ENCODE peak calls at places on chromosomes 7 and 10, in five cellular contexts. One of them, this sample, is unnamed.
A peak's percentile ranks its signal among the peaks of the same experiment; 100 is the strongest.

GRCh38 chr7:127840552-127840951 is 188.6 kb downstream of the SND1 start:
- DNase-seq in WERI-Rb-1: no peak
- DNase-seq in right atrium auricular region: no peak
- DNase-seq in right lobe of liver: no peak
- DNase-seq in left ventricle myocardium inferior: no peak
- DNase-seq in this sample: no peak

GRCh38 chr7:26340476-26341018 is 48.9 kb downstream of the SNX10 start:
- DNase-seq in WERI-Rb-1: no peak
- DNase-seq in right atrium auricular region: no peak
- DNase-seq in right lobe of liver: no peak
- DNase-seq in left ventricle myocardium inferior: no peak
- DNase-seq in this sample: no peak

GRCh38 chr7:151993977-151994676 is 31.3 kb upstream of the GALNT11 start:
- DNase-seq in WERI-Rb-1: no peak
- DNase-seq in right atrium auricular region: no peak
- DNase-seq in right lobe of liver: no peak
- DNase-seq in left ventricle myocardium inferior: no peak
- DNase-seq in this sample: no peak

GRCh38 chr10:59967079-59967478 is 60.7 kb upstream of the CCDC6 start:
- DNase-seq in WERI-Rb-1: no peak
- DNase-seq in right atrium auricular region: no peak
- DNase-seq in right lobe of liver: no peak
- DNase-seq in left ventricle myocardium inferior: no peak
- DNase-seq in this sample: no peak

GRCh38 chr7:96638669-96639068 is 71.0 kb downstream of the SEM1 start:
- DNase-seq in WERI-Rb-1: no peak
- DNase-seq in right atrium auricular region: no peak
- DNase-seq in right lobe of liver: no peak
- DNase-seq in left ventricle myocardium inferior: no peak
- DNase-seq in this sample: no peak

GRCh38 chr7:98805956-98806838 is 63.6 kb downstream of the TMEM130 start:
- DNase-seq in WERI-Rb-1: no peak
- DNase-seq in right atrium auricular region: no peak
- DNase-seq in right lobe of liver: no peak
- DNase-seq in left ventricle myocardium inferior: no peak
- DNase-seq in this sample: no peak

GRCh38 chr10:1573334-1573969 is 163.9 kb downstream of the ADARB2 start:
- DNase-seq in WERI-Rb-1: no peak
- DNase-seq in right atrium auricular region: no peak
- DNase-seq in right lobe of liver: no peak
- DNase-seq in left ventricle myocardium inferior: no peak
- DNase-seq in this sample: no peak

GRCh38 chr10:52526251-52526823 is 212.3 kb downstream of the DKK1 start:
- DNase-seq in WERI-Rb-1: no peak
- DNase-seq in right atrium auricular region: no peak
- DNase-seq in right lobe of liver: no peak
- DNase-seq in left ventricle myocardium inferior: no peak
- DNase-seq in this sample: no peak

GRCh38 chr10:100286051-100287033 is at the start of gene BLOC1S2:
- DNase-seq in WERI-Rb-1: peak; percentile 89
- DNase-seq in right atrium auricular region: peak; percentile 90
- DNase-seq in right lobe of liver: peak; percentile 91
- DNase-seq in left ventricle myocardium inferior: peak; percentile 88
- DNase-seq in this sample: peak; percentile 96

GRCh38 chr7:101405474-101406067 is 42.9 kb downstream of the COL26A1 start:
- DNase-seq in WERI-Rb-1: no peak
- DNase-seq in right atrium auricular region: no peak
- DNase-seq in right lobe of liver: no peak
- DNase-seq in left ventricle myocardium inferior: no peak
- DNase-seq in this sample: no peak

GRCh38 chr7:36188266-36188665 is 35.2 kb downstream of the EEPD1 start:
- DNase-seq in WERI-Rb-1: no peak
- DNase-seq in right atrium auricular region: no peak
- DNase-seq in right lobe of liver: peak; percentile 73
- DNase-seq in left ventricle myocardium inferior: no peak
- DNase-seq in this sample: no peak

GRCh38 chr10:30490289-30491000 is 56.5 kb downstream of the MAP3K8 start:
- DNase-seq in WERI-Rb-1: no peak
- DNase-seq in right atrium auricular region: no peak
- DNase-seq in right lobe of liver: no peak
- DNase-seq in left ventricle myocardium inferior: no peak
- DNase-seq in this sample: no peak

GRCh38 chr10:62652114-62652513 is 152.4 kb upstream of the ADO start:
- DNase-seq in WERI-Rb-1: no peak
- DNase-seq in right atrium auricular region: no peak
- DNase-seq in right lobe of liver: no peak
- DNase-seq in left ventricle myocardium inferior: no peak
- DNase-seq in this sample: no peak

GRCh38 chr7:74619235-74619860 is 38.2 kb upstream of the GTF2I start:
- DNase-seq in WERI-Rb-1: peak; percentile 77
- DNase-seq in right atrium auricular region: no peak
- DNase-seq in right lobe of liver: no peak
- DNase-seq in left ventricle myocardium inferior: no peak
- DNase-seq in this sample: no peak

GRCh38 chr7:25305831-25306230 is 77.5 kb upstream of the NPVF start:
- DNase-seq in WERI-Rb-1: no peak
- DNase-seq in right atrium auricular region: no peak
- DNase-seq in right lobe of liver: no peak
- DNase-seq in left ventricle myocardium inferior: no peak
- DNase-seq in this sample: no peak

GRCh38 chr10:117549100-117549499 is 6.6 kb downstream of the EMX2 start:
- DNase-seq in WERI-Rb-1: no peak
- DNase-seq in right atrium auricular region: no peak
- DNase-seq in right lobe of liver: no peak
- DNase-seq in left ventricle myocardium inferior: no peak
- DNase-seq in this sample: no peak

GRCh38 chr7:11457419-11457818 is 374.6 kb downstream of the THSD7A start:
- DNase-seq in WERI-Rb-1: no peak
- DNase-seq in right atrium auricular region: no peak
- DNase-seq in right lobe of liver: no peak
- DNase-seq in left ventricle myocardium inferior: no peak
- DNase-seq in this sample: no peak

GRCh38 chr7:108592633-108593277 is 23.1 kb downstream of the DNAJB9 start:
- DNase-seq in WERI-Rb-1: peak; percentile 75
- DNase-seq in right atrium auricular region: no peak
- DNase-seq in right lobe of liver: no peak
- DNase-seq in left ventricle myocardium inferior: no peak
- DNase-seq in this sample: no peak

GRCh38 chr7:98840096-98840495 is 29.7 kb downstream of the TMEM130 start:
- DNase-seq in WERI-Rb-1: no peak
- DNase-seq in right atrium auricular region: no peak
- DNase-seq in right lobe of liver: no peak
- DNase-seq in left ventricle myocardium inferior: no peak
- DNase-seq in this sample: no peak

GRCh38 chr10:67837519-67838314 is at the start of gene DNAJC12:
- DNase-seq in WERI-Rb-1: peak; percentile 15
- DNase-seq in right atrium auricular region: no peak
- DNase-seq in right lobe of liver: no peak
- DNase-seq in left ventricle myocardium inferior: no peak
- DNase-seq in this sample: peak; percentile 34

GRCh38 chr10:71334228-71334791 is 15.3 kb downstream of the SLC29A3 start:
- DNase-seq in WERI-Rb-1: no peak
- DNase-seq in right atrium auricular region: no peak
- DNase-seq in right lobe of liver: peak; percentile 91
- DNase-seq in left ventricle myocardium inferior: no peak
- DNase-seq in this sample: no peak

GRCh38 chr7:92517626-92518025 is 10.7 kb downstream of the PEX1 start:
- DNase-seq in WERI-Rb-1: no peak
- DNase-seq in right atrium auricular region: no peak
- DNase-seq in right lobe of liver: no peak
- DNase-seq in left ventricle myocardium inferior: no peak
- DNase-seq in this sample: no peak

GRCh38 chr10:61844116-61844515 is 57.4 kb upstream of the ARID5B start:
- DNase-seq in WERI-Rb-1: no peak
- DNase-seq in right atrium auricular region: no peak
- DNase-seq in right lobe of liver: no peak
- DNase-seq in left ventricle myocardium inferior: no peak
- DNase-seq in this sample: no peak

GRCh38 chr10:59350558-59350957 is 11.8 kb downstream of the FAM13C start:
- DNase-seq in WERI-Rb-1: no peak
- DNase-seq in right atrium auricular region: no peak
- DNase-seq in right lobe of liver: no peak
- DNase-seq in left ventricle myocardium inferior: no peak
- DNase-seq in this sample: no peak

GRCh38 chr7:101172854-101173751 is 7.0 kb downstream of the NAT16 start:
- DNase-seq in WERI-Rb-1: no peak
- DNase-seq in right atrium auricular region: no peak
- DNase-seq in right lobe of liver: peak; percentile 82
- DNase-seq in left ventricle myocardium inferior: peak; percentile 75
- DNase-seq in this sample: no peak

GRCh38 chr10:75651452-75651851 is 220.0 kb downstream of the LRMDA start:
- DNase-seq in WERI-Rb-1: peak; percentile 47
- DNase-seq in right atrium auricular region: no peak
- DNase-seq in right lobe of liver: no peak
- DNase-seq in left ventricle myocardium inferior: no peak
- DNase-seq in this sample: no peak

GRCh38 chr10:71587941-71588573 is 131.5 kb downstream of the C10orf105 start:
- DNase-seq in WERI-Rb-1: peak; percentile 61
- DNase-seq in right atrium auricular region: no peak
- DNase-seq in right lobe of liver: no peak
- DNase-seq in left ventricle myocardium inferior: no peak
- DNase-seq in this sample: no peak

GRCh38 chr10:123136221-123136805 is 543 bp downstream of the HMX3 start:
- DNase-seq in WERI-Rb-1: no peak
- DNase-seq in right atrium auricular region: peak; percentile 52
- DNase-seq in right lobe of liver: no peak
- DNase-seq in left ventricle myocardium inferior: no peak
- DNase-seq in this sample: no peak

GRCh38 chr10:96794786-96795733 is 37.0 kb upstream of the LCOR start:
- DNase-seq in WERI-Rb-1: no peak
- DNase-seq in right atrium auricular region: no peak
- DNase-seq in right lobe of liver: no peak
- DNase-seq in left ventricle myocardium inferior: no peak
- DNase-seq in this sample: no peak

GRCh38 chr10:98028168-98028770 is 2.2 kb downstream of the CRTAC1 start:
- DNase-seq in WERI-Rb-1: peak; percentile 87
- DNase-seq in right atrium auricular region: peak; percentile 63
- DNase-seq in right lobe of liver: no peak
- DNase-seq in left ventricle myocardium inferior: peak; percentile 38
- DNase-seq in this sample: no peak

GRCh38 chr7:11847336-11847735 is 15.3 kb upstream of the THSD7A start:
- DNase-seq in WERI-Rb-1: no peak
- DNase-seq in right atrium auricular region: no peak
- DNase-seq in right lobe of liver: no peak
- DNase-seq in left ventricle myocardium inferior: no peak
- DNase-seq in this sample: no peak

GRCh38 chr10:133225707-133226191 is 4.3 kb upstream of the UTF1 start:
- DNase-seq in WERI-Rb-1: no peak
- DNase-seq in right atrium auricular region: no peak
- DNase-seq in right lobe of liver: no peak
- DNase-seq in left ventricle myocardium inferior: no peak
- DNase-seq in this sample: no peak

GRCh38 chr7:23396222-23396621 is 74.1 kb downstream of the IGF2BP3 start:
- DNase-seq in WERI-Rb-1: no peak
- DNase-seq in right atrium auricular region: no peak
- DNase-seq in right lobe of liver: no peak
- DNase-seq in left ventricle myocardium inferior: no peak
- DNase-seq in this sample: no peak

GRCh38 chr7:18399624-18400235 is 95.8 kb upstream of the HDAC9 start:
- DNase-seq in WERI-Rb-1: no peak
- DNase-seq in right atrium auricular region: no peak
- DNase-seq in right lobe of liver: no peak
- DNase-seq in left ventricle myocardium inferior: no peak
- DNase-seq in this sample: no peak

GRCh38 chr7:123305840-123306375 is 106.1 kb upstream of the SLC13A1 start:
- DNase-seq in WERI-Rb-1: no peak
- DNase-seq in right atrium auricular region: no peak
- DNase-seq in right lobe of liver: no peak
- DNase-seq in left ventricle myocardium inferior: no peak
- DNase-seq in this sample: no peak

GRCh38 chr7:69843653-69844052 is 245.4 kb downstream of the AUTS2 start:
- DNase-seq in WERI-Rb-1: no peak
- DNase-seq in right atrium auricular region: no peak
- DNase-seq in right lobe of liver: no peak
- DNase-seq in left ventricle myocardium inferior: no peak
- DNase-seq in this sample: no peak

GRCh38 chr10:73159038-73159648 is 8.7 kb downstream of the ECD start:
- DNase-seq in WERI-Rb-1: peak; percentile 39
- DNase-seq in right atrium auricular region: peak; percentile 68
- DNase-seq in right lobe of liver: no peak
- DNase-seq in left ventricle myocardium inferior: no peak
- DNase-seq in this sample: no peak

GRCh38 chr7:15801565-15801964 is 115.1 kb upstream of the MEOX2 start:
- DNase-seq in WERI-Rb-1: no peak
- DNase-seq in right atrium auricular region: no peak
- DNase-seq in right lobe of liver: no peak
- DNase-seq in left ventricle myocardium inferior: no peak
- DNase-seq in this sample: no peak

GRCh38 chr10:8873310-8873709 is 818.8 kb downstream of the GATA3 start:
- DNase-seq in WERI-Rb-1: no peak
- DNase-seq in right atrium auricular region: no peak
- DNase-seq in right lobe of liver: no peak
- DNase-seq in left ventricle myocardium inferior: no peak
- DNase-seq in this sample: no peak

GRCh38 chr7:121261207-121261884 is 67.5 kb upstream of the WNT16 start:
- DNase-seq in WERI-Rb-1: no peak
- DNase-seq in right atrium auricular region: no peak
- DNase-seq in right lobe of liver: no peak
- DNase-seq in left ventricle myocardium inferior: no peak
- DNase-seq in this sample: no peak

GRCh38 chr7:5384618-5385017 is 39.0 kb downstream of the TNRC18 start:
- DNase-seq in WERI-Rb-1: no peak
- DNase-seq in right atrium auricular region: no peak
- DNase-seq in right lobe of liver: no peak
- DNase-seq in left ventricle myocardium inferior: no peak
- DNase-seq in this sample: no peak
- H3K27ac ChIP-seq in WERI-Rb-1: no peak overlapping the region
- H3K27ac ChIP-seq in right atrium auricular region: no peak overlapping the region
- H3K27ac ChIP-seq in right lobe of liver: no peak overlapping the region
- H3K27ac ChIP-seq in left ventricle myocardium inferior: no peak overlapping the region
- H3K27ac ChIP-seq in this sample: peak overlapping the region; percentile 55

GRCh38 chr10:69801094-69801433 is 642 bp upstream of the COL13A1 start:
- DNase-seq in WERI-Rb-1: peak; percentile 89
- DNase-seq in right atrium auricular region: peak; percentile 61
- DNase-seq in right lobe of liver: no peak
- DNase-seq in left ventricle myocardium inferior: peak; percentile 49
- DNase-seq in this sample: no peak
- H3K27ac ChIP-seq in WERI-Rb-1: peak overlapping the region; percentile 26
- H3K27ac ChIP-seq in right atrium auricular region: peak overlapping the region; percentile 71
- H3K27ac ChIP-seq in right lobe of liver: no peak overlapping the region
- H3K27ac ChIP-seq in left ventricle myocardium inferior: no peak overlapping the region
- H3K27ac ChIP-seq in this sample: no peak overlapping the region

GRCh38 chr10:118973744-118974143 is 55.8 kb upstream of the NANOS1 start:
- DNase-seq in WERI-Rb-1: no peak
- DNase-seq in right atrium auricular region: no peak
- DNase-seq in right lobe of liver: no peak
- DNase-seq in left ventricle myocardium inferior: no peak
- DNase-seq in this sample: no peak
- H3K27ac ChIP-seq in WERI-Rb-1: no peak overlapping the region
- H3K27ac ChIP-seq in right atrium auricular region: no peak overlapping the region
- H3K27ac ChIP-seq in right lobe of liver: no peak overlapping the region
- H3K27ac ChIP-seq in left ventricle myocardium inferior: no peak overlapping the region
- H3K27ac ChIP-seq in this sample: no peak overlapping the region

GRCh38 chr7:7614066-7614738 is 26.4 kb upstream of the UMAD1 start:
- DNase-seq in WERI-Rb-1: no peak
- DNase-seq in right atrium auricular region: no peak
- DNase-seq in right lobe of liver: no peak
- DNase-seq in left ventricle myocardium inferior: no peak
- DNase-seq in this sample: no peak
- H3K27ac ChIP-seq in WERI-Rb-1: no peak overlapping the region
- H3K27ac ChIP-seq in right atrium auricular region: no peak overlapping the region
- H3K27ac ChIP-seq in right lobe of liver: no peak overlapping the region
- H3K27ac ChIP-seq in left ventricle myocardium inferior: no peak overlapping the region
- H3K27ac ChIP-seq in this sample: no peak overlapping the region

GRCh38 chr10:95261926-95262325 is 28.9 kb downstream of the PDLIM1 start:
- DNase-seq in WERI-Rb-1: no peak
- DNase-seq in right atrium auricular region: peak; percentile 47
- DNase-seq in right lobe of liver: no peak
- DNase-seq in left ventricle myocardium inferior: no peak
- DNase-seq in this sample: no peak
- H3K27ac ChIP-seq in WERI-Rb-1: no peak overlapping the region
- H3K27ac ChIP-seq in right atrium auricular region: no peak overlapping the region
- H3K27ac ChIP-seq in right lobe of liver: no peak overlapping the region
- H3K27ac ChIP-seq in left ventricle myocardium inferior: peak overlapping the region; percentile 82
- H3K27ac ChIP-seq in this sample: no peak overlapping the region